ENCODE peak calls at places on chromosomes 16 and 17, in eight cellular contexts. M is cardiac fibroblast; A is tibial nerve; S is naive thymus-derived CD8-positive, alpha-beta T cell; T is pancreas; L is NCI-H1930; J is NCI-H69; F is KBM-7. H is an unnamed sample.

GRCh38 chr17:19454074-19454473 is 43.0 kb downstream of the RNF112 start:
- DNase-seq in M (no peak), A (no peak), S (no peak), T (no peak), L (no peak), J (no peak), F (no peak), H (no peak)

GRCh38 chr17:46264456-46265198 is 30.3 kb upstream of the LRRC37A start:
- DNase-seq in M (peak; percentile 86), A (no peak), S (peak; percentile 33), T (no peak), L (no peak), J (peak; percentile 47), F (no peak), H (no peak)

GRCh38 chr16:31421587-31421986 is 6.6 kb downstream of the COX6A2 start:
- DNase-seq in M (no peak), A (no peak), S (no peak), T (no peak), L (no peak), J (no peak), F (no peak), H (no peak)

GRCh38 chr17:28547623-28548416 is 4.6 kb downstream of the UNC119 start:
- DNase-seq in M (peak; percentile 79), A (peak; percentile 53), S (peak; percentile 11), T (peak; percentile 59), L (peak; percentile 47), J (peak; percentile 74), F (peak; percentile 81), H (peak; percentile 79)

GRCh38 chr16:17828012-17828411 is 357.3 kb upstream of the XYLT1 start:
- DNase-seq in M (peak; percentile 64), A (no peak), S (no peak), T (no peak), L (no peak), J (no peak), F (no peak), H (no peak)

GRCh38 chr17:10730956-10731879 is 1.4 kb upstream of the TMEM220 start:
- DNase-seq in M (no peak), A (no peak), S (no peak), T (no peak), L (no peak), J (no peak), F (peak; percentile 33), H (no peak)

GRCh38 chr17:48488548-48489106 is 42.2 kb downstream of the HOXB1 start:
- DNase-seq in M (no peak), A (no peak), S (no peak), T (no peak), L (no peak), J (no peak), F (peak; percentile 86), H (no peak)

GRCh38 chr16:78684655-78685400 is 585.4 kb downstream of the WWOX start:
- DNase-seq in M (peak; percentile 75), A (peak; percentile 38), S (no peak), T (no peak), L (no peak), J (no peak), F (no peak), H (no peak)

GRCh38 chr17:63740464-63741181 is 976 bp downstream of the STRADA start:
- DNase-seq in M (peak; percentile 14), A (no peak), S (no peak), T (no peak), L (no peak), J (peak; percentile 56), F (peak; percentile 73), H (no peak)

GRCh38 chr16:56288019-56288418 is 96.7 kb downstream of the GNAO1 start:
- DNase-seq in M (no peak), A (no peak), S (no peak), T (peak; percentile 7), L (no peak), J (peak; percentile 76), F (no peak), H (no peak)

GRCh38 chr17:40251576-40251975 is 32.5 kb downstream of the WIPF2 start:
- DNase-seq in M (peak; percentile 86), A (no peak), S (no peak), T (no peak), L (no peak), J (peak; percentile 54), F (no peak), H (no peak)

GRCh38 chr17:78110363-78111011 is 18.1 kb downstream of the TMC6 start:
- DNase-seq in M (no peak), A (no peak), S (no peak), T (no peak), L (no peak), J (no peak), F (no peak), H (no peak)

GRCh38 chr17:45229681-45230409 is 8.2 kb downstream of the FMNL1 start:
- DNase-seq in M (no peak), A (no peak), S (no peak), T (no peak), L (no peak), J (no peak), F (no peak), H (no peak)

GRCh38 chr16:66894948-66895696 is 14.8 kb downstream of the PDP2 start:
- DNase-seq in M (peak; percentile 82), A (peak; percentile 40), S (peak; percentile 25), T (peak; percentile 38), L (peak; percentile 14), J (peak; percentile 64), F (peak; percentile 77), H (peak; percentile 48)

GRCh38 chr16:11698271-11698689 is 30.0 kb downstream of the SNN start:
- DNase-seq in M (peak; percentile 57), A (no peak), S (no peak), T (no peak), L (no peak), J (peak; percentile 8), F (no peak), H (no peak)

GRCh38 chr16:14322186-14322585 is 251.1 kb downstream of the MRTFB start:
- DNase-seq in M (no peak), A (no peak), S (no peak), T (no peak), L (no peak), J (no peak), F (no peak), H (no peak)

GRCh38 chr17:73455050-73455687 is 143.4 kb upstream of the CDC42EP4 start:
- DNase-seq in M (no peak), A (no peak), S (no peak), T (peak; percentile 17), L (no peak), J (peak; percentile 69), F (no peak), H (no peak)

GRCh38 chr17:80501739-80502577 is 25.6 kb upstream of the NPTX1 start:
- DNase-seq in M (peak; percentile 85), A (no peak), S (no peak), T (no peak), L (no peak), J (no peak), F (no peak), H (no peak)

GRCh38 chr17:79574108-79574507 is 36.7 kb downstream of the RBFOX3 start:
- DNase-seq in M (peak; percentile 9), A (no peak), S (no peak), T (no peak), L (no peak), J (no peak), F (no peak), H (no peak)

GRCh38 chr16:884232-884631 is 83.7 kb upstream of the GNG13 start:
- DNase-seq in M (no peak), A (no peak), S (no peak), T (no peak), L (no peak), J (no peak), F (no peak), H (no peak)

GRCh38 chr17:61943117-61943516 is 15.3 kb upstream of the INTS2 start:
- DNase-seq in M (no peak), A (no peak), S (no peak), T (no peak), L (no peak), J (no peak), F (no peak), H (no peak)

GRCh38 chr17:30950669-30951399 is 20.0 kb upstream of the RNF135 start:
- DNase-seq in M (peak; percentile 95), A (peak; percentile 32), S (no peak), T (peak; percentile 47), L (peak; percentile 29), J (peak; percentile 93), F (peak; percentile 54), H (peak; percentile 85)

GRCh38 chr16:88732961-88733294 is 26.6 kb downstream of the CTU2 start:
- DNase-seq in M (no peak), A (no peak), S (no peak), T (no peak), L (no peak), J (peak; percentile 1), F (no peak), H (no peak)

GRCh38 chr16:21638573-21638975 is 13.8 kb downstream of the IGSF6 start:
- DNase-seq in M (peak; percentile 78), A (no peak), S (no peak), T (no peak), L (no peak), J (no peak), F (no peak), H (no peak)

H was measured in heart right ventricle.